ENCODE peak calls at places on chromosomes 6 and 20, in seven cellular contexts. X is left ventricle myocardium inferior, A is left colon, C is posterior cingulate gyrus, K is fibroblast of the aortic adventitia, F is HEK293T, R is RPMI8226. W is an unnamed sample.

GRCh38 chr20:13852321-13852720 is 67.5 kb downstream of the NDUFAF5 start:
- DNase-seq in F (no peak), C (no peak), X (no peak), A (no peak), K (no peak), R (no peak), W (no peak)

GRCh38 chr6:83708970-83709747 is at the start of gene SNAP91:
- DNase-seq in K (no peak), C (peak), A (no peak), F (peak), X (no peak), R (no peak), W (peak)

GRCh38 chr6:11432713-11433450 is 104.7 kb upstream of the TMEM170B start:
- DNase-seq in C (no peak), X (no peak), F (no peak), K (peak), A (no peak), R (no peak), W (peak)

GRCh38 chr20:43961116-43961515 is 46.5 kb downstream of the TOX2 start:
- DNase-seq in F (no peak), A (no peak), R (no peak), X (no peak), C (no peak), K (no peak), W (no peak)

GRCh38 chr6:13496508-13497180 is 9.2 kb upstream of the GFOD1 start:
- DNase-seq in F (no peak), X (no peak), A (no peak), K (peak), C (no peak), R (no peak), W (peak)

GRCh38 chr6:15751721-15752350 is 89.0 kb upstream of the DTNBP1 start:
- DNase-seq in A (no peak), K (no peak), R (no peak), C (no peak), X (no peak), F (no peak), W (no peak)

GRCh38 chr6:151317206-151317994 is 74.0 kb downstream of the ZBTB2 start:
- DNase-seq in C (no peak), R (no peak), K (peak), X (no peak), A (no peak), F (no peak), W (peak)

GRCh38 chr20:3247638-3248037 is 8.6 kb upstream of the SLC4A11 start:
- DNase-seq in X (no peak), F (no peak), K (peak), R (no peak), A (no peak), C (no peak), W (no peak)

GRCh38 chr6:27547157-27548075 is 74.5 kb upstream of the ZNF184 start:
- DNase-seq in R (peak), K (peak), X (no peak), A (no peak), C (no peak), F (peak), W (peak)

GRCh38 chr6:73640179-73640750 is 13.5 kb downstream of the SLC17A5 start:
- DNase-seq in R (no peak), K (peak), F (no peak), C (no peak), A (no peak), X (no peak), W (no peak)

GRCh38 chr6:31476515-31477139 is 21.3 kb upstream of the MICB start:
- DNase-seq in A (no peak), R (peak), X (no peak), C (no peak), F (no peak), K (no peak), W (no peak)

GRCh38 chr6:134041093-134041492 is 11.3 kb downstream of the SLC2A12 start:
- DNase-seq in F (no peak), R (peak), C (no peak), A (no peak), X (no peak), K (peak), W (no peak)

GRCh38 chr6:2531426-2532208 is 219.1 kb downstream of the MYLK4 start:
- DNase-seq in A (no peak), K (peak), X (no peak), R (no peak), F (no peak), C (no peak), W (no peak)

GRCh38 chr6:6766230-6766905 is 177.8 kb downstream of the LY86 start:
- DNase-seq in C (no peak), K (no peak), X (no peak), F (no peak), R (peak), A (no peak), W (no peak)

GRCh38 chr6:146090474-146090873 is 61.6 kb downstream of the GRM1 start:
- DNase-seq in K (no peak), R (no peak), F (no peak), C (no peak), X (no peak), A (no peak), W (no peak)

GRCh38 chr6:153787341-153787606 is 251.8 kb upstream of the OPRM1 start:
- DNase-seq in R (no peak), A (peak), K (no peak), C (no peak), F (no peak), X (no peak), W (no peak)

GRCh38 chr6:166495487-166496314 is 90.8 kb downstream of the RAMACL start:
- DNase-seq in X (no peak), C (no peak), K (no peak), A (no peak), R (no peak), F (no peak), W (no peak)

GRCh38 chr20:44615169-44615791 is 32.9 kb downstream of the PKIG start:
- DNase-seq in A (no peak), F (no peak), R (no peak), X (peak), K (peak), C (peak), W (peak)

GRCh38 chr20:10217517-10218410 is 866 bp upstream of the SNAP25 start:
- DNase-seq in K (peak), F (peak), A (no peak), R (no peak), X (no peak), C (peak), W (peak)

GRCh38 chr20:54345817-54346216 is 129.6 kb upstream of the DOK5 start:
- DNase-seq in A (no peak), X (no peak), C (no peak), K (peak), R (no peak), F (no peak), W (no peak)

GRCh38 chr6:14732845-14733757 is 512.8 kb upstream of the JARID2 start:
- DNase-seq in K (peak), R (no peak), A (no peak), F (no peak), X (no peak), C (no peak), W (no peak)

GRCh38 chr6:170149681-170150589 is 140.9 kb downstream of the DLL1 start:
- DNase-seq in R (no peak), K (no peak), C (no peak), X (peak), A (no peak), F (no peak), W (no peak)

GRCh38 chr6:21003780-21004541 is 469.7 kb downstream of the CDKAL1 start:
- DNase-seq in F (no peak), X (no peak), R (peak), K (peak), A (no peak), C (no peak), W (peak)

GRCh38 chr20:38173237-38174156 is 8.4 kb upstream of the TGM2 start:
- DNase-seq in K (peak), A (no peak), F (no peak), X (peak), C (no peak), R (no peak), W (peak)

GRCh38 chr20:31617432-31618104 is 12.5 kb downstream of the ID1 start:
- DNase-seq in A (no peak), R (no peak), K (no peak), F (no peak), C (no peak), X (no peak), W (no peak)

GRCh38 chr6:42507901-42508300 is 55.9 kb upstream of the UBR2 start:
- DNase-seq in F (no peak), X (no peak), A (no peak), K (peak), R (no peak), C (no peak), W (no peak)

GRCh38 chr20:32356935-32357868 is 929 bp upstream of the ASXL1 start:
- DNase-seq in C (no peak), R (peak), A (peak), F (no peak), K (peak), X (no peak), W (peak)